ENCODE peak calls at places on chromosomes 1 and 21, in ten cellular contexts. F is SK-MEL-5, B is glutamatergic neuron, M is AG04450, H is T follicular helper cell, L is EH, Y is lung, W is NCI-H748 treated with DMSO at 0.1 percent for 48 hours, P is hypothalamus, S is MCF 10A. N is an unnamed sample.

GRCh38 chr1:160910351-160910750 is 25.4 kb upstream of the ITLN1 start:
- DNase-seq in F (no peak), B (no peak), M (no peak), H (no peak), L (no peak), Y (no peak), W (peak; percentile 40), P (no peak), S (no peak), N (no peak)

GRCh38 chr1:221335161-221336101 is 406.5 kb downstream of the DUSP10 start:
- DNase-seq in F (peak; percentile 78), B (no peak), M (no peak), H (no peak), L (peak; percentile 94), Y (no peak), W (no peak), P (no peak), S (peak; percentile 82), N (peak; percentile 50)

GRCh38 chr1:93817819-93818569 is 61.0 kb downstream of the DNTTIP2 start:
- DNase-seq in F (no peak), B (no peak), M (no peak), H (no peak), L (no peak), Y (no peak), W (no peak), P (no peak), S (peak; percentile 47), N (peak; percentile 77)

GRCh38 chr1:29756901-29757729 is 520.8 kb downstream of the PTPRU start:
- DNase-seq in F (no peak), B (no peak), M (no peak), H (no peak), L (no peak), Y (peak; percentile 21), W (no peak), P (no peak), S (no peak), N (no peak)

GRCh38 chr1:2072109-2072806 is 22.0 kb downstream of the PRKCZ start:
- DNase-seq in F (no peak), B (no peak), M (no peak), H (no peak), L (no peak), Y (no peak), W (no peak), P (no peak), S (no peak), N (no peak)

GRCh38 chr1:147794570-147794969 is 34.2 kb upstream of the GJA5 start:
- DNase-seq in F (no peak), B (no peak), M (no peak), H (no peak), L (no peak), Y (no peak), W (no peak), P (no peak), S (no peak), N (no peak)

GRCh38 chr1:25615172-25615541 is 1.4 kb upstream of the MAN1C1 start:
- DNase-seq in F (no peak), B (no peak), M (no peak), H (no peak), L (no peak), Y (no peak), W (no peak), P (no peak), S (no peak), N (no peak)

GRCh38 chr1:48524892-48525467 is 53.0 kb upstream of the SPATA6 start:
- DNase-seq in F (no peak), B (no peak), M (peak; percentile 2), H (no peak), L (no peak), Y (no peak), W (no peak), P (no peak), S (no peak), N (no peak)

GRCh38 chr1:226787071-226787470 is 48.0 kb upstream of the ITPKB start:
- DNase-seq in F (peak; percentile 91), B (no peak), M (no peak), H (no peak), L (no peak), Y (no peak), W (no peak), P (no peak), S (no peak), N (no peak)

GRCh38 chr1:154329152-154329521 is 3.8 kb downstream of the ATP8B2 start:
- DNase-seq in F (no peak), B (peak; percentile 48), M (no peak), H (no peak), L (peak; percentile 71), Y (no peak), W (no peak), P (no peak), S (no peak), N (no peak)

GRCh38 chr1:25993197-25993951 is 4.5 kb downstream of the PAFAH2 start:
- DNase-seq in F (no peak), B (no peak), M (no peak), H (no peak), L (no peak), Y (no peak), W (no peak), P (no peak), S (no peak), N (no peak)

GRCh38 chr1:66528580-66528979 is 5.4 kb upstream of the SGIP1 start:
- DNase-seq in F (no peak), B (no peak), M (no peak), H (no peak), L (no peak), Y (no peak), W (no peak), P (no peak), S (no peak), N (no peak)

GRCh38 chr1:175015243-175015642 is 8.0 kb downstream of the MRPS14 start:
- DNase-seq in F (no peak), B (no peak), M (no peak), H (no peak), L (peak; percentile 89), Y (no peak), W (no peak), P (no peak), S (no peak), N (no peak)

GRCh38 chr21:42695324-42696025 is 42.1 kb downstream of the PDE9A start:
- DNase-seq in F (no peak), B (no peak), M (no peak), H (no peak), L (peak; percentile 7), Y (no peak), W (no peak), P (no peak), S (peak; percentile 78), N (peak; percentile 43)

GRCh38 chr21:29182674-29183073 is 52.2 kb downstream of the MAP3K7CL start:
- DNase-seq in F (no peak), B (no peak), M (no peak), H (no peak), L (no peak), Y (no peak), W (peak; percentile 33), P (no peak), S (no peak), N (no peak)

GRCh38 chr1:18793164-18793563 is 66.3 kb downstream of the TAS1R2 start:
- DNase-seq in F (no peak), B (no peak), M (no peak), H (no peak), L (no peak), Y (no peak), W (no peak), P (no peak), S (no peak), N (no peak)

GRCh38 chr1:55723001-55723400 is 507.8 kb upstream of the USP24 start:
- DNase-seq in F (no peak), B (no peak), M (no peak), H (no peak), L (peak; percentile 50), Y (no peak), W (no peak), P (no peak), S (no peak), N (no peak)

GRCh38 chr1:11502516-11502915 is 23.6 kb downstream of the DISP3 start:
- DNase-seq in F (no peak), B (no peak), M (no peak), H (no peak), L (no peak), Y (no peak), W (no peak), P (no peak), S (no peak), N (no peak)

GRCh38 chr1:220410681-220411080 is 117.3 kb upstream of the MARK1 start:
- DNase-seq in F (no peak), B (no peak), M (no peak), H (no peak), L (peak; percentile 84), Y (no peak), W (no peak), P (no peak), S (no peak), N (peak; percentile 30)

GRCh38 chr1:42282024-42282579 is 52.9 kb downstream of the FOXJ3 start:
- DNase-seq in F (no peak), B (no peak), M (peak; percentile 33), H (no peak), L (peak; percentile 62), Y (no peak), W (no peak), P (no peak), S (peak; percentile 57), N (peak; percentile 28)

GRCh38 chr1:36953061-36953460 is 81.3 kb downstream of the GRIK3 start:
- DNase-seq in F (no peak), B (no peak), M (no peak), H (no peak), L (no peak), Y (no peak), W (no peak), P (no peak), S (no peak), N (no peak)

GRCh38 chr1:234972411-234973191 is 156.0 kb downstream of the TOMM20 start:
- DNase-seq in F (no peak), B (no peak), M (no peak), H (no peak), L (no peak), Y (no peak), W (no peak), P (no peak), S (no peak), N (no peak)

GRCh38 chr1:201495447-201496295 is 11.3 kb downstream of the CSRP1 start:
- DNase-seq in F (peak; percentile 88), B (peak; percentile 26), M (no peak), H (no peak), L (peak; percentile 67), Y (peak; percentile 51), W (no peak), P (peak; percentile 80), S (no peak), N (no peak)

GRCh38 chr1:62746809-62747138 is 37.2 kb upstream of the ATG4C start:
- DNase-seq in F (no peak), B (no peak), M (no peak), H (no peak), L (no peak), Y (no peak), W (no peak), P (no peak), S (no peak), N (no peak)

GRCh38 chr1:90716552-90717355 is at the start of gene BARHL2:
- DNase-seq in F (no peak), B (peak; percentile 46), M (no peak), H (no peak), L (no peak), Y (no peak), W (no peak), P (no peak), S (no peak), N (no peak)

GRCh38 chr1:109113787-109114568 is at the start of gene ELAPOR1:
- DNase-seq in F (no peak), B (peak; percentile 60), M (no peak), H (peak; percentile 87), L (peak; percentile 60), Y (peak; percentile 62), W (peak; percentile 94), P (peak; percentile 66), S (no peak), N (peak; percentile 66)